ENCODE peak calls at places on chromosome 5, in four cellular contexts. K, Z, U and Q are unnamed samples.

GRCh38 chr5:2307631-2308030 is 424.9 kb upstream of the IRX4 start:
- DNase-seq in Z (no peak), K (no peak), U (no peak), Q (no peak)

GRCh38 chr5:118247468-118247867 is 740.9 kb downstream of the DTWD2 start:
- DNase-seq in K (no peak), Z (no peak), U (no peak), Q (no peak)

GRCh38 chr5:139744471-139745120 is 51.0 kb upstream of the PSD2 start:
- DNase-seq in Z (no peak), K (no peak), U (no peak), Q (no peak)

GRCh38 chr5:160370713-160371034 is 248 bp upstream of the C1QTNF2 start:
- DNase-seq in Z (no peak), K (no peak), U (no peak), Q (no peak)

GRCh38 chr5:168066536-168067208 is 224.8 kb upstream of the WWC1 start:
- DNase-seq in Z (no peak), U (no peak), K (no peak), Q (no peak)

GRCh38 chr5:178440163-178440545 is 150.0 kb downstream of the COL23A1 start:
- DNase-seq in K (no peak), U (no peak), Z (no peak), Q (no peak)

GRCh38 chr5:168653611-168654010 is 74.4 kb upstream of the PANK3 start:
- DNase-seq in K (no peak), U (no peak), Z (no peak), Q (no peak)

GRCh38 chr5:141366016-141366896 is 2.3 kb downstream of the PCDHGA5 start:
- DNase-seq in U (no peak), Z (no peak), K (no peak), Q (no peak)

GRCh38 chr5:107672212-107673105 is 1.7 kb upstream of the EFNA5 start:
- DNase-seq in K (peak), U (peak), Z (peak), Q (peak)

GRCh38 chr5:160133071-160133917 is 14.0 kb upstream of the PWWP2A start:
- DNase-seq in Z (peak), U (peak), K (peak), Q (peak)

GRCh38 chr5:122704247-122705036 is 70.4 kb upstream of the SNX2 start:
- DNase-seq in U (peak), Z (no peak), K (peak), Q (peak)

GRCh38 chr5:111826064-111826463 is 69.1 kb upstream of the NREP start:
- DNase-seq in Z (no peak), K (no peak), U (no peak), Q (no peak)

GRCh38 chr5:175305251-175305650 is 138.7 kb downstream of the DRD1 start:
- DNase-seq in Z (no peak), U (no peak), K (no peak), Q (no peak)

GRCh38 chr5:124952566-124952965 is 206.1 kb upstream of the ZNF608 start:
- DNase-seq in K (no peak), Z (no peak), U (no peak), Q (no peak)

GRCh38 chr5:73652391-73652790 is 26.4 kb downstream of the ARHGEF28 start:
- DNase-seq in U (no peak), K (no peak), Z (no peak), Q (no peak)

GRCh38 chr5:68054625-68055024 is 160.9 kb upstream of the PIK3R1 start:
- DNase-seq in Z (no peak), U (no peak), K (no peak), Q (no peak)

GRCh38 chr5:141560725-141561483 is 57.9 kb downstream of the DIAPH1 start:
- DNase-seq in K (peak), Z (peak), U (peak), Q (peak)

GRCh38 chr5:9347541-9348295 is 198.2 kb downstream of the SEMA5A start:
- DNase-seq in Z (no peak), U (no peak), K (no peak), Q (no peak)

GRCh38 chr5:107539726-107540330 is 130.9 kb downstream of the EFNA5 start:
- DNase-seq in U (no peak), Z (no peak), K (no peak), Q (no peak)

GRCh38 chr5:125695994-125696679 is 727.1 kb upstream of the GRAMD2B start:
- DNase-seq in U (peak), K (peak), Z (no peak), Q (peak)

GRCh38 chr5:105882956-105883481 is 1787.7 kb downstream of the EFNA5 start:
- DNase-seq in U (no peak), K (no peak), Z (no peak), Q (no peak)

GRCh38 chr5:85000671-85001070 is 616.0 kb upstream of the EDIL3 start:
- DNase-seq in Z (no peak), K (peak), U (no peak), Q (no peak)

GRCh38 chr5:163281512-163281911 is 155.9 kb upstream of the CCNG1 start:
- DNase-seq in Z (no peak), U (no peak), K (no peak), Q (no peak)

GRCh38 chr5:108818613-108819272 is 71.0 kb downstream of the FER start:
- DNase-seq in K (peak), Z (no peak), U (peak), Q (peak)

GRCh38 chr5:158463188-158463587 is 604.2 kb upstream of the CLINT1 start:
- DNase-seq in Z (no peak), K (peak), U (no peak), Q (peak)

GRCh38 chr5:171494452-171495121 is 75.1 kb downstream of the FGF18 start:
- DNase-seq in U (peak), Z (peak), K (peak), Q (peak)

GRCh38 chr5:148837383-148837782 is 11.0 kb downstream of the ADRB2 start:
- DNase-seq in U (no peak), Z (no peak), K (no peak), Q (no peak)

GRCh38 chr5:52560366-52560765 is 227.3 kb upstream of the ITGA1 start:
- DNase-seq in U (no peak), Z (no peak), K (peak), Q (peak)

GRCh38 chr5:178108966-178109365 is 4.4 kb upstream of the N4BP3 start:
- DNase-seq in U (no peak), K (no peak), Z (no peak), Q (no peak)

GRCh38 chr5:148949871-148950863 is 112.7 kb downstream of the SH3TC2 start:
- DNase-seq in Z (no peak), K (peak), U (no peak), Q (peak)

GRCh38 chr5:43416233-43416987 is 4.2 kb upstream of the CCL28 start:
- DNase-seq in U (no peak), K (no peak), Z (no peak), Q (no peak)

GRCh38 chr5:76485511-76485910 is 82.4 kb downstream of the IQGAP2 start:
- DNase-seq in K (no peak), Z (no peak), U (no peak), Q (no peak)

GRCh38 chr5:16880547-16880946 is 55.5 kb downstream of the MYO10 start:
- DNase-seq in Z (no peak), K (no peak), U (peak), Q (no peak)
- TF ChIP-seq CTCF in Z (no peak), K (no peak), U (no peak), Q (no peak)

DNA sequence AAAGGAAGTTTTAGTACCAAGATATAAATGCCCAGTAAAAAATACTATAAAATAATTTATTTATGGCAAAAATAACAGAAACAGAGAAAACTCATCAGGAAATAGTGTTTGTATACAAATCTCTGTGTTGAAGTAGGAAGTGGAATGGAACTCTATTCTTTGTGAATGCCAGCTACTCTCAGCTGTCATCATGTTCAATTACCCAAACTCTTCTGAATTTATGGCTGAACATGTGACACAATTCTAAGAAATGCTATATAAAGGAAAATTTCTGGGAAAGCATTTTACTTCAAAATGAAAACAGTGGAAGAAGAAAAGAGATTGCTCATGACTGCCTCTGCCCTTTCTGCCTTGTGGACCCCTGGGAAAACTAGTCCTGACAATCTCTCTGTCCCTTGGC is 522.3 kb upstream of the ST8SIA4 start:
- DNase-seq in U (no peak), K (peak), Z (no peak), Q (peak)
- H3K4me3 ChIP-seq in U (no peak), K (no peak), Z (no peak), Q (no peak)

GRCh38 chr5:130111723-130112122 is 207.5 kb downstream of the CHSY3 start:
- DNase-seq in U (no peak), Z (no peak), K (no peak), Q (no peak)

GRCh38 chr5:130112246-130112645 is 208.0 kb downstream of the CHSY3 start:
- DNase-seq in K (no peak), Z (no peak), U (no peak), Q (no peak)

GRCh38 chr5:130116431-130116830 is 212.2 kb downstream of the CHSY3 start:
- DNase-seq in U (no peak), Z (no peak), K (no peak), Q (no peak)

GRCh38 chr5:130116972-130117371 is 212.7 kb downstream of the CHSY3 start:
- DNase-seq in K (no peak), Z (no peak), U (no peak), Q (no peak)
- TF ChIP-seq CTCF in K (no peak), Z (no peak), U (no peak), Q (no peak)

GRCh38 chr5:150181035-150181434 is 8.8 kb upstream of the SLC6A7 start:
- DNase-seq in K (peak), U (peak), Z (no peak), Q (peak)

GRCh38 chr5:150180241-150181027 is 9.4 kb upstream of the SLC6A7 start:
- DNase-seq in U (peak), K (peak), Z (peak), Q (peak)

GRCh38 chr5:150177721-150178120 is 11.1 kb downstream of the CDX1 start:
- DNase-seq in K (no peak), U (no peak), Z (no peak), Q (no peak)

GRCh38 chr5:150178262-150178661 is 11.6 kb upstream of the SLC6A7 start:
- DNase-seq in U (no peak), K (no peak), Z (no peak), Q (no peak)

GRCh38 chr5:150179221-150179620 is 10.6 kb upstream of the SLC6A7 start:
- DNase-seq in K (no peak), U (no peak), Z (no peak), Q (no peak)
- H3K4me3 ChIP-seq in K (no peak), U (no peak), Z (no peak), Q (no peak)

DNA sequence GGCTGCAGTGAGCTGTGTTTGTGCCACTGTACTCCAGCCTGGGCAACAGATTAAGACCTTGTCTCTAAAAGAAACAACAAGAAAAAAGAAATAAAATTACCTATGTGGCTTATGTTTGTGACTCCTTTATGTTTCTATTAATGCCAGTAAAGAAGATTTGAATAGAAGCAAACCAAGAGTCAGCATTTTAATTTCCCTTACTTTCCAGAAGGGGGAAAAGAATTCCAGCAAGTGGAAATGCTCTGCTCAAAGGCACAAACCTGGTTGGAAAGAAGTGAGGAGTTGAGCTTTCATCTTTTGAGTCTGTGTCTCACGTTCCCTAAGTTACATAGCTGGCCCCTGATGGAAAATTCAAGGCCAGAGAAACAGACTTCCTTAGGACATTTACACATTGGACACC is 23.6 kb upstream of the ELL2 start:
- DNase-seq in U (no peak), K (no peak), Z (no peak), Q (no peak)
- TF ChIP-seq CTCF in U (no peak), K (no peak), Z (no peak), Q (no peak)